ENCODE peak calls at places on chromosomes 13 and 19, in nine cellular contexts. One of them, this sample, is unnamed.

GRCh38 chr13:72514141-72514540 is 213.3 kb downstream of the MZT1 start:
- DNase-seq in ovary: no peak
- DNase-seq in transverse colon: no peak
- DNase-seq in Peyer's patch: no peak
- DNase-seq in GM10248: no peak
- DNase-seq in left cardiac atrium: no peak
- DNase-seq in EH: peak; percentile 13
- DNase-seq in fibroblast of lung: peak; percentile 58
- DNase-seq in iris pigment epithelial cell: peak; percentile 73
- DNase-seq in this sample: no peak

GRCh38 chr19:49231804-49232203 is 74.2 kb downstream of the TRPM4 start:
- DNase-seq in ovary: no peak
- DNase-seq in transverse colon: no peak
- DNase-seq in Peyer's patch: no peak
- DNase-seq in GM10248: peak; percentile 45
- DNase-seq in left cardiac atrium: no peak
- DNase-seq in EH: no peak
- DNase-seq in fibroblast of lung: no peak
- DNase-seq in iris pigment epithelial cell: no peak
- DNase-seq in this sample: no peak

GRCh38 chr13:72820156-72820897 is 38.4 kb downstream of the PIBF1 start:
- DNase-seq in ovary: no peak
- DNase-seq in transverse colon: no peak
- DNase-seq in Peyer's patch: no peak
- DNase-seq in GM10248: no peak
- DNase-seq in left cardiac atrium: no peak
- DNase-seq in EH: peak; percentile 67
- DNase-seq in fibroblast of lung: peak; percentile 95
- DNase-seq in iris pigment epithelial cell: peak; percentile 80
- DNase-seq in this sample: no peak

GRCh38 chr19:55157064-55157908 is at the start of gene TNNI3:
- DNase-seq in ovary: no peak
- DNase-seq in transverse colon: no peak
- DNase-seq in Peyer's patch: no peak
- DNase-seq in GM10248: no peak
- DNase-seq in left cardiac atrium: peak; percentile 56
- DNase-seq in EH: no peak
- DNase-seq in fibroblast of lung: no peak
- DNase-seq in iris pigment epithelial cell: no peak
- DNase-seq in this sample: no peak

GRCh38 chr13:38045278-38046048 is 175.9 kb upstream of the TRPC4 start:
- DNase-seq in ovary: no peak
- DNase-seq in transverse colon: no peak
- DNase-seq in Peyer's patch: no peak
- DNase-seq in GM10248: no peak
- DNase-seq in left cardiac atrium: no peak
- DNase-seq in EH: peak; percentile 68
- DNase-seq in fibroblast of lung: peak; percentile 27
- DNase-seq in iris pigment epithelial cell: peak; percentile 59
- DNase-seq in this sample: no peak

GRCh38 chr19:41354343-41354974 is 737 bp upstream of the TGFB1 start:
- DNase-seq in ovary: peak; percentile 56
- DNase-seq in transverse colon: no peak
- DNase-seq in Peyer's patch: no peak
- DNase-seq in GM10248: no peak
- DNase-seq in left cardiac atrium: no peak
- DNase-seq in EH: no peak
- DNase-seq in fibroblast of lung: no peak
- DNase-seq in iris pigment epithelial cell: no peak
- DNase-seq in this sample: no peak

GRCh38 chr13:98622926-98623325 is 46.0 kb upstream of the STK24 start:
- DNase-seq in ovary: no peak
- DNase-seq in transverse colon: no peak
- DNase-seq in Peyer's patch: no peak
- DNase-seq in GM10248: no peak
- DNase-seq in left cardiac atrium: no peak
- DNase-seq in EH: no peak
- DNase-seq in fibroblast of lung: no peak
- DNase-seq in iris pigment epithelial cell: no peak
- DNase-seq in this sample: no peak

GRCh38 chr13:43159007-43159406 is 135.6 kb downstream of the DNAJC15 start:
- DNase-seq in ovary: no peak
- DNase-seq in transverse colon: no peak
- DNase-seq in Peyer's patch: no peak
- DNase-seq in GM10248: no peak
- DNase-seq in left cardiac atrium: no peak
- DNase-seq in EH: peak; percentile 78
- DNase-seq in fibroblast of lung: peak; percentile 80
- DNase-seq in iris pigment epithelial cell: peak; percentile 67
- DNase-seq in this sample: peak; percentile 12

GRCh38 chr13:43725460-43725859 is 61.3 kb downstream of the ENOX1 start:
- DNase-seq in ovary: no peak
- DNase-seq in transverse colon: no peak
- DNase-seq in Peyer's patch: no peak
- DNase-seq in GM10248: no peak
- DNase-seq in left cardiac atrium: no peak
- DNase-seq in EH: no peak
- DNase-seq in fibroblast of lung: no peak
- DNase-seq in iris pigment epithelial cell: peak; percentile 8
- DNase-seq in this sample: no peak

GRCh38 chr13:105817011-105817410 is 718.5 kb downstream of the EFNB2 start:
- DNase-seq in ovary: no peak
- DNase-seq in transverse colon: no peak
- DNase-seq in Peyer's patch: no peak
- DNase-seq in GM10248: no peak
- DNase-seq in left cardiac atrium: no peak
- DNase-seq in EH: no peak
- DNase-seq in fibroblast of lung: no peak
- DNase-seq in iris pigment epithelial cell: no peak
- DNase-seq in this sample: no peak

GRCh38 chr13:59946924-59947323 is 216.8 kb downstream of the DIAPH3 start:
- DNase-seq in ovary: no peak
- DNase-seq in transverse colon: no peak
- DNase-seq in Peyer's patch: no peak
- DNase-seq in GM10248: no peak
- DNase-seq in left cardiac atrium: no peak
- DNase-seq in EH: peak; percentile 80
- DNase-seq in fibroblast of lung: peak; percentile 82
- DNase-seq in iris pigment epithelial cell: peak; percentile 14
- DNase-seq in this sample: no peak

GRCh38 chr19:34669305-34669704 is 7.7 kb downstream of the SCGB2B2 start:
- DNase-seq in ovary: no peak
- DNase-seq in transverse colon: no peak
- DNase-seq in Peyer's patch: no peak
- DNase-seq in GM10248: no peak
- DNase-seq in left cardiac atrium: no peak
- DNase-seq in EH: no peak
- DNase-seq in fibroblast of lung: no peak
- DNase-seq in iris pigment epithelial cell: no peak
- DNase-seq in this sample: no peak

GRCh38 chr13:114194853-114195252 is 15.8 kb downstream of the CFAP97D2 start:
- DNase-seq in ovary: no peak
- DNase-seq in transverse colon: no peak
- DNase-seq in Peyer's patch: no peak
- DNase-seq in GM10248: no peak
- DNase-seq in left cardiac atrium: no peak
- DNase-seq in EH: no peak
- DNase-seq in fibroblast of lung: no peak
- DNase-seq in iris pigment epithelial cell: no peak
- DNase-seq in this sample: no peak

GRCh38 chr19:2070986-2071673 is 20.1 kb upstream of the MKNK2 start:
- DNase-seq in ovary: peak; percentile 25
- DNase-seq in transverse colon: no peak
- DNase-seq in Peyer's patch: no peak
- DNase-seq in GM10248: no peak
- DNase-seq in left cardiac atrium: no peak
- DNase-seq in EH: no peak
- DNase-seq in fibroblast of lung: no peak
- DNase-seq in iris pigment epithelial cell: no peak
- DNase-seq in this sample: no peak

GRCh38 chr13:63840551-63841421 is 2425.1 kb upstream of the PCDH20 start:
- DNase-seq in ovary: no peak
- DNase-seq in transverse colon: no peak
- DNase-seq in Peyer's patch: no peak
- DNase-seq in GM10248: no peak
- DNase-seq in left cardiac atrium: no peak
- DNase-seq in EH: no peak
- DNase-seq in fibroblast of lung: no peak
- DNase-seq in iris pigment epithelial cell: no peak
- DNase-seq in this sample: no peak

GRCh38 chr19:12668346-12668745 is 1.7 kb downstream of the WDR83 start:
- DNase-seq in ovary: no peak
- DNase-seq in transverse colon: no peak
- DNase-seq in Peyer's patch: no peak
- DNase-seq in GM10248: no peak
- DNase-seq in left cardiac atrium: no peak
- DNase-seq in EH: no peak
- DNase-seq in fibroblast of lung: no peak
- DNase-seq in iris pigment epithelial cell: no peak
- DNase-seq in this sample: no peak

GRCh38 chr19:41933131-41933458 is 4.8 kb upstream of the ERFL start:
- DNase-seq in ovary: no peak
- DNase-seq in transverse colon: no peak
- DNase-seq in Peyer's patch: no peak
- DNase-seq in GM10248: no peak
- DNase-seq in left cardiac atrium: no peak
- DNase-seq in EH: no peak
- DNase-seq in fibroblast of lung: no peak
- DNase-seq in iris pigment epithelial cell: no peak
- DNase-seq in this sample: no peak

GRCh38 chr19:46080561-46080960 is 39.8 kb upstream of the IGFL4 start:
- DNase-seq in ovary: no peak
- DNase-seq in transverse colon: no peak
- DNase-seq in Peyer's patch: no peak
- DNase-seq in GM10248: no peak
- DNase-seq in left cardiac atrium: peak; percentile 22
- DNase-seq in EH: peak; percentile 86
- DNase-seq in fibroblast of lung: peak; percentile 100
- DNase-seq in iris pigment epithelial cell: peak; percentile 92
- DNase-seq in this sample: no peak

GRCh38 chr19:40803857-40804782 is 5.1 kb downstream of the EGLN2 start:
- DNase-seq in ovary: no peak
- DNase-seq in transverse colon: peak; percentile 83
- DNase-seq in Peyer's patch: peak; percentile 72
- DNase-seq in GM10248: peak; percentile 62
- DNase-seq in left cardiac atrium: peak; percentile 64
- DNase-seq in EH: no peak
- DNase-seq in fibroblast of lung: no peak
- DNase-seq in iris pigment epithelial cell: no peak
- DNase-seq in this sample: peak; percentile 70

GRCh38 chr19:34145741-34146202 is 26.5 kb upstream of the LSM14A start:
- DNase-seq in ovary: peak; percentile 42
- DNase-seq in transverse colon: peak; percentile 38
- DNase-seq in Peyer's patch: no peak
- DNase-seq in GM10248: peak; percentile 62
- DNase-seq in left cardiac atrium: peak; percentile 33
- DNase-seq in EH: peak; percentile 62
- DNase-seq in fibroblast of lung: peak; percentile 24
- DNase-seq in iris pigment epithelial cell: peak; percentile 40
- DNase-seq in this sample: peak; percentile 37

GRCh38 chr19:41479757-41480191 is 36.8 kb downstream of the ERICH4 start:
- DNase-seq in ovary: peak; percentile 81
- DNase-seq in transverse colon: no peak
- DNase-seq in Peyer's patch: no peak
- DNase-seq in GM10248: no peak
- DNase-seq in left cardiac atrium: peak; percentile 88
- DNase-seq in EH: no peak
- DNase-seq in fibroblast of lung: no peak
- DNase-seq in iris pigment epithelial cell: no peak
- DNase-seq in this sample: no peak

GRCh38 chr13:28313579-28313978 is 175.2 kb downstream of the PAN3 start:
- DNase-seq in ovary: no peak
- DNase-seq in transverse colon: no peak
- DNase-seq in Peyer's patch: no peak
- DNase-seq in GM10248: peak; percentile 32
- DNase-seq in left cardiac atrium: no peak
- DNase-seq in EH: peak; percentile 68
- DNase-seq in fibroblast of lung: peak; percentile 13
- DNase-seq in iris pigment epithelial cell: peak; percentile 76
- DNase-seq in this sample: no peak

GRCh38 chr13:77330009-77330471 is 3.1 kb upstream of the MYCBP2 start:
- DNase-seq in ovary: no peak
- DNase-seq in transverse colon: no peak
- DNase-seq in Peyer's patch: no peak
- DNase-seq in GM10248: no peak
- DNase-seq in left cardiac atrium: no peak
- DNase-seq in EH: no peak
- DNase-seq in fibroblast of lung: no peak
- DNase-seq in iris pigment epithelial cell: peak; percentile 28
- DNase-seq in this sample: no peak

GRCh38 chr13:32731576-32731975 is 145.3 kb downstream of the PDS5B start:
- DNase-seq in ovary: no peak
- DNase-seq in transverse colon: no peak
- DNase-seq in Peyer's patch: no peak
- DNase-seq in GM10248: no peak
- DNase-seq in left cardiac atrium: no peak
- DNase-seq in EH: peak; percentile 11
- DNase-seq in fibroblast of lung: peak; percentile 45
- DNase-seq in iris pigment epithelial cell: peak; percentile 67
- DNase-seq in this sample: no peak

GRCh38 chr19:10701955-10702307 is 692 bp downstream of the QTRT1 start:
- DNase-seq in ovary: no peak
- DNase-seq in transverse colon: peak; percentile 27
- DNase-seq in Peyer's patch: peak; percentile 53
- DNase-seq in GM10248: peak; percentile 63
- DNase-seq in left cardiac atrium: no peak
- DNase-seq in EH: peak; percentile 26
- DNase-seq in fibroblast of lung: no peak
- DNase-seq in iris pigment epithelial cell: no peak
- DNase-seq in this sample: no peak

GRCh38 chr13:108525867-108526266 is 103.5 kb upstream of the MYO16 start:
- DNase-seq in ovary: no peak
- DNase-seq in transverse colon: no peak
- DNase-seq in Peyer's patch: no peak
- DNase-seq in GM10248: no peak
- DNase-seq in left cardiac atrium: no peak
- DNase-seq in EH: no peak
- DNase-seq in fibroblast of lung: no peak
- DNase-seq in iris pigment epithelial cell: no peak
- DNase-seq in this sample: no peak

GRCh38 chr19:570315-570714 is 2.1 kb upstream of the BSG start:
- DNase-seq in ovary: no peak
- DNase-seq in transverse colon: peak; percentile 58
- DNase-seq in Peyer's patch: no peak
- DNase-seq in GM10248: no peak
- DNase-seq in left cardiac atrium: no peak
- DNase-seq in EH: no peak
- DNase-seq in fibroblast of lung: no peak
- DNase-seq in iris pigment epithelial cell: no peak
- DNase-seq in this sample: no peak

GRCh38 chr13:19862511-19863313 is 737 bp downstream of the ZMYM5 start:
- DNase-seq in ovary: no peak
- DNase-seq in transverse colon: peak; percentile 35
- DNase-seq in Peyer's patch: peak; percentile 71
- DNase-seq in GM10248: peak; percentile 43
- DNase-seq in left cardiac atrium: peak; percentile 30
- DNase-seq in EH: peak; percentile 35
- DNase-seq in fibroblast of lung: peak; percentile 22
- DNase-seq in iris pigment epithelial cell: peak; percentile 31
- DNase-seq in this sample: peak; percentile 17

GRCh38 chr19:532578-533484 is 1.3 kb downstream of the CDC34 start:
- DNase-seq in ovary: peak; percentile 84
- DNase-seq in transverse colon: peak; percentile 68
- DNase-seq in Peyer's patch: peak; percentile 70
- DNase-seq in GM10248: peak; percentile 48
- DNase-seq in left cardiac atrium: peak; percentile 83
- DNase-seq in EH: peak; percentile 74
- DNase-seq in fibroblast of lung: peak; percentile 58
- DNase-seq in iris pigment epithelial cell: peak; percentile 70
- DNase-seq in this sample: peak; percentile 49

GRCh38 chr13:89153941-89154340 is 1482.8 kb downstream of the SLITRK5 start:
- DNase-seq in ovary: no peak
- DNase-seq in transverse colon: no peak
- DNase-seq in Peyer's patch: no peak
- DNase-seq in GM10248: no peak
- DNase-seq in left cardiac atrium: no peak
- DNase-seq in EH: no peak
- DNase-seq in fibroblast of lung: peak; percentile 8
- DNase-seq in iris pigment epithelial cell: no peak
- DNase-seq in this sample: no peak

GRCh38 chr13:49220035-49220855 is at the start of gene MLNR:
- DNase-seq in ovary: no peak
- DNase-seq in transverse colon: no peak
- DNase-seq in Peyer's patch: peak; percentile 62
- DNase-seq in GM10248: peak; percentile 43
- DNase-seq in left cardiac atrium: peak; percentile 45
- DNase-seq in EH: peak; percentile 17
- DNase-seq in fibroblast of lung: peak; percentile 40
- DNase-seq in iris pigment epithelial cell: peak; percentile 22
- DNase-seq in this sample: no peak

This sample was measured in mucosa of gallbladder.